ENCODE peak calls at places on chromosomes 7 and 10, in five cellular contexts. Q is GM03348; D is cardiac fibroblast; H is activated B cell treated with CpG ODN at 0.5 μM for 24 hours; A is stimulated activated CD4-positive, alpha-beta T cell treated with anti-CD3 and anti-CD28 coated beads, Interleukin-1b, Interleukin-23, amount 100 ng/mL, for 24 hours. Z is an unnamed sample.

GRCh38 chr10:91380873-91381561 is 29.1 kb upstream of the HECTD2 start:
- DNase-seq in Q (peak), D (peak), H (no peak), A (no peak), Z (no peak)

GRCh38 chr10:35640951-35641429 is 1.1 kb downstream of the FZD8 start:
- DNase-seq in Q (peak), D (peak), H (peak), A (no peak), Z (peak)

GRCh38 chr7:7134036-7134435 is 48.3 kb upstream of the C1GALT1 start:
- DNase-seq in Q (no peak), D (no peak), H (no peak), A (no peak), Z (no peak)

GRCh38 chr10:86862786-86863185 is 94.6 kb downstream of the MMRN2 start:
- DNase-seq in Q (no peak), D (no peak), H (no peak), A (no peak), Z (no peak)

GRCh38 chr10:72274730-72275350 is 1.1 kb downstream of the DDIT4 start:
- DNase-seq in Q (peak), D (peak), H (peak), A (peak), Z (peak)

GRCh38 chr10:43863859-43864591 is 215.3 kb upstream of the ZNF32 start:
- DNase-seq in Q (peak), D (peak), H (no peak), A (no peak), Z (no peak)

GRCh38 chr7:50308301-50309129 is 4.0 kb downstream of the IKZF1 start:
- DNase-seq in Q (no peak), D (no peak), H (no peak), A (no peak), Z (peak)

GRCh38 chr7:82098410-82098809 is 328.6 kb upstream of the HGF start:
- DNase-seq in Q (no peak), D (no peak), H (no peak), A (no peak), Z (no peak)

GRCh38 chr7:44735403-44736165 is 13.1 kb upstream of the ZMIZ2 start:
- DNase-seq in Q (peak), D (peak), H (no peak), A (no peak), Z (no peak)

GRCh38 chr7:25460426-25460825 is 232.1 kb upstream of the NPVF start:
- DNase-seq in Q (no peak), D (no peak), H (no peak), A (no peak), Z (no peak)

GRCh38 chr10:99850767-99851127 is 68.3 kb downstream of the ABCC2 start:
- DNase-seq in Q (no peak), D (no peak), H (no peak), A (no peak), Z (no peak)

GRCh38 chr7:12635830-12636229 is 51.6 kb upstream of the ARL4A start:
- DNase-seq in Q (no peak), D (no peak), H (no peak), A (no peak), Z (no peak)

GRCh38 chr7:99125505-99125865 is 18.4 kb downstream of the SMURF1 start:
- DNase-seq in Q (no peak), D (no peak), H (no peak), A (no peak), Z (no peak)

GRCh38 chr7:108000875-108001758 is 1.8 kb downstream of the LAMB1 start:
- DNase-seq in Q (peak), D (peak), H (no peak), A (no peak), Z (no peak)

GRCh38 chr10:51918921-51919325 is 219.5 kb upstream of the CSTF2T start:
- DNase-seq in Q (no peak), D (peak), H (no peak), A (no peak), Z (no peak)

GRCh38 chr10:132306951-132307751 is 599 bp downstream of the STK32C start:
- DNase-seq in Q (no peak), D (peak), H (peak), A (peak), Z (no peak)

GRCh38 chr10:19815478-19816419 is 483 bp upstream of the PLXDC2 start:
- DNase-seq in Q (peak), D (peak), H (no peak), A (no peak), Z (no peak)

GRCh38 chr7:127927339-127927679 is 103.9 kb downstream of the LRRC4 start:
- DNase-seq in Q (no peak), D (peak), H (no peak), A (no peak), Z (no peak)

GRCh38 chr7:80453699-80454340 is 58.0 kb downstream of the GNAT3 start:
- DNase-seq in Q (peak), D (peak), H (no peak), A (no peak), Z (no peak)

GRCh38 chr10:76152186-76152585 is 720.8 kb downstream of the LRMDA start:
- DNase-seq in Q (no peak), D (no peak), H (no peak), A (no peak), Z (no peak)

GRCh38 chr7:1169409-1170368 is 9.7 kb upstream of the ZFAND2A start:
- DNase-seq in Q (peak), D (peak), H (peak), A (peak), Z (peak)

Z was measured in CD8-positive, alpha-beta memory T cell.